ENCODE peak calls at places on chromosomes 5 and 9, in ten cellular contexts. One of them, this sample, is unnamed.

GRCh38 chr5:127562252-127562651 is 44.8 kb downstream of the PRRC1 start:
- DNase-seq in IMR-90: no peak
- DNase-seq in Peyer's patch: no peak
- DNase-seq in HCT116: no peak
- DNase-seq in heart left ventricle: no peak
- DNase-seq in GM12878: no peak
- DNase-seq in A549: no peak
- DNase-seq in transverse colon: no peak
- DNase-seq in K562: peak; percentile 12
- DNase-seq in sigmoid colon: no peak
- DNase-seq in this sample: no peak

GRCh38 chr5:102249381-102249780 is 46.7 kb downstream of the SLCO4C1 start:
- DNase-seq in GM12878: no peak
- DNase-seq in HCT116: no peak
- DNase-seq in Peyer's patch: no peak
- DNase-seq in sigmoid colon: no peak
- DNase-seq in heart left ventricle: no peak
- DNase-seq in K562: no peak
- DNase-seq in IMR-90: no peak
- DNase-seq in A549: no peak
- DNase-seq in transverse colon: no peak
- DNase-seq in this sample: no peak

GRCh38 chr9:92771309-92771708 is 6.7 kb upstream of the BICD2 start:
- DNase-seq in K562: no peak
- DNase-seq in heart left ventricle: no peak
- DNase-seq in HCT116: no peak
- DNase-seq in GM12878: no peak
- DNase-seq in sigmoid colon: no peak
- DNase-seq in Peyer's patch: no peak
- DNase-seq in transverse colon: no peak
- DNase-seq in A549: no peak
- DNase-seq in IMR-90: no peak
- DNase-seq in this sample: no peak

GRCh38 chr9:70374962-70375618 is 39.4 kb downstream of the KLF9 start:
- DNase-seq in IMR-90: no peak
- DNase-seq in GM12878: no peak
- DNase-seq in HCT116: no peak
- DNase-seq in sigmoid colon: no peak
- DNase-seq in Peyer's patch: no peak
- DNase-seq in heart left ventricle: no peak
- DNase-seq in A549: no peak
- DNase-seq in K562: no peak
- DNase-seq in transverse colon: no peak
- DNase-seq in this sample: no peak

GRCh38 chr5:141328231-141328630 is 2.1 kb upstream of the PCDHGA1 start:
- DNase-seq in GM12878: no peak
- DNase-seq in HCT116: no peak
- DNase-seq in transverse colon: no peak
- DNase-seq in A549: no peak
- DNase-seq in heart left ventricle: no peak
- DNase-seq in Peyer's patch: no peak
- DNase-seq in sigmoid colon: no peak
- DNase-seq in IMR-90: no peak
- DNase-seq in K562: no peak
- DNase-seq in this sample: no peak

GRCh38 chr9:71683598-71684235 is 84.6 kb downstream of the CEMIP2 start:
- DNase-seq in IMR-90: peak; percentile 61
- DNase-seq in sigmoid colon: no peak
- DNase-seq in HCT116: peak; percentile 36
- DNase-seq in A549: no peak
- DNase-seq in K562: no peak
- DNase-seq in heart left ventricle: no peak
- DNase-seq in transverse colon: no peak
- DNase-seq in GM12878: no peak
- DNase-seq in Peyer's patch: no peak
- DNase-seq in this sample: no peak

GRCh38 chr5:73419414-73420390 is 28.9 kb downstream of the FOXD1 start:
- DNase-seq in IMR-90: peak; percentile 86
- DNase-seq in Peyer's patch: no peak
- DNase-seq in K562: no peak
- DNase-seq in GM12878: no peak
- DNase-seq in HCT116: no peak
- DNase-seq in transverse colon: no peak
- DNase-seq in sigmoid colon: no peak
- DNase-seq in heart left ventricle: no peak
- DNase-seq in A549: no peak
- DNase-seq in this sample: no peak

GRCh38 chr5:72293495-72294055 is 26.5 kb downstream of the MRPS27 start:
- DNase-seq in heart left ventricle: no peak
- DNase-seq in K562: no peak
- DNase-seq in IMR-90: no peak
- DNase-seq in A549: no peak
- DNase-seq in GM12878: no peak
- DNase-seq in Peyer's patch: no peak
- DNase-seq in HCT116: no peak
- DNase-seq in transverse colon: no peak
- DNase-seq in sigmoid colon: no peak
- DNase-seq in this sample: no peak

DNA sequence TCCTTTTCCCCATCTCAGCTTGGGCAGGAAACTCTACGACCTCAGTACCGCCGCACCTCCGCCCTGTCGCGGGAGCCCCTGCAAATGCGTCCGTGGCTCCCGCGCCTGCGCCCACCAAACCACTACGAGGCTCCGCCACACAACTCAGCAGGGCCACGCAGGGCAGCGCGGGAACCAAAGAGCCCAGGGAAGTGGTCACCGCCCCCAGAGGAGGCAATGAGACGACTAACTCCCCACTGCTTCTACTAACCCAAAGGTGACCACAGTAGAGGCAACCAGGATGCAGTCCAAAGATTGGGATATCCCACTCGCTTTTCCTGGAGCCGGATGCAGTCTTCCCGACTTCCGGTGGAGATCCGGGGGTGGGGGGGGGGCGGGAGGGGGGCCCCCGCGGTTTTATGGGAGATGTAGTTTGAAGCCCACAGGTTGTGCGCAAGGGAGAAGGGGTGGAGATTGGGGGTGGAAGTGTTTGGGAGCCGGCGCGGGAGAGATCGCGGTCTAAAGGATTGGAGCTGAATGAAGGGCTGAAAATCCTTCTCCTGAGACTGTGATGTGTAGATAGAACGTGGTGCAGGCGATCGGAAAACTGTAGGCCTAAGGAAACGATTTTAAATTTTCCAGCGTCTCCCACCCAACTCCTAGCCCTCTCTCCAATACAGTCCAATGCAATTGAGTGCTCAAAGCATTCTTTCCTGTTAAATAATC is at the start of gene NUDT12:
- DNase-seq in IMR-90: peak; percentile 67
- DNase-seq in sigmoid colon: peak; percentile 79
- DNase-seq in K562: peak; percentile 90
- DNase-seq in A549: peak; percentile 16
- DNase-seq in transverse colon: peak; percentile 59
- DNase-seq in GM12878: peak; percentile 42
- DNase-seq in Peyer's patch: peak; percentile 72
- DNase-seq in HCT116: peak; percentile 69
- DNase-seq in heart left ventricle: peak; percentile 74
- DNase-seq in this sample: peak; percentile 96
- TF ChIP-seq POLR2A in IMR-90: peak; percentile 45
- TF ChIP-seq POLR2A in sigmoid colon: peak; percentile 18
- TF ChIP-seq POLR2A in K562: peak; percentile 83
- TF ChIP-seq POLR2A in A549: peak; percentile 4
- TF ChIP-seq POLR2A in transverse colon: peak; percentile 52
- TF ChIP-seq POLR2A in GM12878: peak; percentile 78
- TF ChIP-seq POLR2A in Peyer's patch: no peak
- TF ChIP-seq POLR2A in HCT116: peak; percentile 75
- TF ChIP-seq POLR2A in heart left ventricle: no peak
- TF ChIP-seq POLR2A in this sample: no peak

DNA sequence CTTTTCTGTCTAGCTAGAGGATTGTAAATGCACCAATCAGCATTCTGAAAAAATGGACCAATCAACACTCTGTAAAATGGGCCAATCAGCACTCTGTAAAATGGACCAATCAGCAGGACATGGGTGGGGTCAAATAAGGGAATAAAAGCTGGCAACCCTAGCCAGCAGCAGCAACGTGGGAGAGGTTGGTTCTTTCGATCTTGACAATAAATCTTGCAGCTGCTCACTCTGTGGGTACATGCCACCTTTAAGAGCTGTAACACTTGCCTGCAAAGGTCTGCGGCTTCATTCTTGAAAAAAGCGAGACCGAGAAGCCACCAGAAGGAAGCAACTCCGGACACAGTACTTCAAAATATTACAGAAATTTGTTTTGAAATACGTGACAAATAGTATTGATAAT is 424.6 kb upstream of the CDH9 start:
- DNase-seq in transverse colon: no peak
- DNase-seq in K562: no peak
- DNase-seq in sigmoid colon: no peak
- DNase-seq in Peyer's patch: no peak
- DNase-seq in GM12878: no peak
- DNase-seq in A549: no peak
- DNase-seq in IMR-90: no peak
- DNase-seq in heart left ventricle: no peak
- DNase-seq in HCT116: no peak
- DNase-seq in this sample: no peak
- H3K27ac ChIP-seq in transverse colon: no peak overlapping the region
- H3K27ac ChIP-seq in K562: no peak overlapping the region
- H3K27ac ChIP-seq in sigmoid colon: no peak overlapping the region
- H3K27ac ChIP-seq in Peyer's patch: no peak overlapping the region
- H3K27ac ChIP-seq in GM12878: no peak overlapping the region
- H3K27ac ChIP-seq in A549: no peak overlapping the region
- H3K27ac ChIP-seq in IMR-90: no peak overlapping the region
- H3K27ac ChIP-seq in heart left ventricle: no peak overlapping the region
- H3K27ac ChIP-seq in HCT116: no peak overlapping the region
- H3K27ac ChIP-seq in this sample: no peak overlapping the region

DNA sequence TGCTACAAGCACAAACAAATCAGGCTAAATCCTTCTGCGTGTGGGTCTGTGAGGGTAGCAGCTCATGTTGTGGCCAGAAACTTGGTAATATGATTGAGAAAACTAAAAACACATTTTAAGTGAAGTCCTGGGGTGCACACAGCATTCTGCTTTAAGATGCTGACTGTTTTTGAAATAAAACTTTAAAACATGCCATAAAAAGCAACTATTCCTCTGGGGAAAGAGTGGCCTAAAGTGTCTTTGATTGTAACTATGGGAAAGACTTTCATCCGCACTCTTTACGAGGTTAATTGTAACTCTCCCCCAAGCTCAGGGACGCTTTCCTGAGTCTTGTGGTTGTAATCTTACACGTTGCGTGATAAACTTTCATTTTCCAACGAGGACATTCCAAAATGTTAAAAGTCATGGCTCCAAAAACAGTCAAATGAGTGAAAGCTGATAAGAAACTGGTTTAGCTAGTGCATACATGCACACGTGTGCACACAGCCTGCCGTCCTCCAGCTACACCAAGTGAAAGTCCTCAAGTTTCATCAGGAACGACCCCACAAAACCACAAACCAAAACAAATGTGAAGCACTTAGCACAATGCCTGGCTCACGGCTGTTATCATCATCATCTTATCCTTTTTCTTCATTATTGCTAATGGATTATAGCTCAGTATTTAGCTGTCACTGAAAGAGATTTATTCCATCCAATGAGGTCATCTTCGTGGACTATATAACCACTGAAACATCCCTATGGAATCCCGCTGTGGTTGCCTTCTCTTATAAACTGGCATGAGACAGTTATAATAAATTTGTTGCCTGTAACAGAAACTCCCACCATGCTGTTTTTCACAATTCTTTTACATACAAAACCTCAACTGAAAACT is 56.4 kb downstream of the SAXO1 start:
- DNase-seq in heart left ventricle: no peak
- DNase-seq in HCT116: no peak
- DNase-seq in IMR-90: peak; percentile 92
- DNase-seq in GM12878: no peak
- DNase-seq in sigmoid colon: no peak
- DNase-seq in transverse colon: no peak
- DNase-seq in A549: no peak
- DNase-seq in Peyer's patch: no peak
- DNase-seq in K562: no peak
- DNase-seq in this sample: no peak
- H3K4me3 ChIP-seq in heart left ventricle: no peak overlapping the region
- H3K4me3 ChIP-seq in HCT116: no peak overlapping the region
- H3K4me3 ChIP-seq in IMR-90: no peak overlapping the region
- H3K4me3 ChIP-seq in GM12878: no peak overlapping the region
- H3K4me3 ChIP-seq in sigmoid colon: no peak overlapping the region
- H3K4me3 ChIP-seq in transverse colon: no peak overlapping the region
- H3K4me3 ChIP-seq in A549: no peak overlapping the region
- H3K4me3 ChIP-seq in Peyer's patch: no peak overlapping the region
- H3K4me3 ChIP-seq in K562: no peak overlapping the region
- H3K4me3 ChIP-seq in this sample: no peak overlapping the region

GRCh38 chr5:79986260-79986659 is 4.8 kb downstream of the MTX3 start:
- DNase-seq in K562: no peak
- DNase-seq in IMR-90: no peak
- DNase-seq in heart left ventricle: no peak
- DNase-seq in A549: no peak
- DNase-seq in transverse colon: no peak
- DNase-seq in HCT116: no peak
- DNase-seq in sigmoid colon: no peak
- DNase-seq in GM12878: no peak
- DNase-seq in Peyer's patch: no peak
- DNase-seq in this sample: no peak

GRCh38 chr5:79992891-79993290 is 1.8 kb upstream of the MTX3 start:
- DNase-seq in HCT116: no peak
- DNase-seq in sigmoid colon: no peak
- DNase-seq in A549: no peak
- DNase-seq in GM12878: no peak
- DNase-seq in transverse colon: no peak
- DNase-seq in Peyer's patch: no peak
- DNase-seq in K562: no peak
- DNase-seq in IMR-90: peak; percentile 55
- DNase-seq in heart left ventricle: no peak
- DNase-seq in this sample: no peak

GRCh38 chr5:79990205-79990597 is 861 bp downstream of the MTX3 start:
- DNase-seq in transverse colon: no peak
- DNase-seq in HCT116: no peak
- DNase-seq in Peyer's patch: no peak
- DNase-seq in K562: no peak
- DNase-seq in IMR-90: peak; percentile 36
- DNase-seq in A549: no peak
- DNase-seq in sigmoid colon: no peak
- DNase-seq in GM12878: peak; percentile 40
- DNase-seq in heart left ventricle: no peak
- DNase-seq in this sample: no peak

GRCh38 chr5:79985288-79985687 is 5.8 kb downstream of the MTX3 start:
- DNase-seq in sigmoid colon: no peak
- DNase-seq in Peyer's patch: no peak
- DNase-seq in transverse colon: no peak
- DNase-seq in IMR-90: no peak
- DNase-seq in heart left ventricle: no peak
- DNase-seq in HCT116: no peak
- DNase-seq in GM12878: no peak
- DNase-seq in A549: no peak
- DNase-seq in K562: no peak
- DNase-seq in this sample: no peak

DNA sequence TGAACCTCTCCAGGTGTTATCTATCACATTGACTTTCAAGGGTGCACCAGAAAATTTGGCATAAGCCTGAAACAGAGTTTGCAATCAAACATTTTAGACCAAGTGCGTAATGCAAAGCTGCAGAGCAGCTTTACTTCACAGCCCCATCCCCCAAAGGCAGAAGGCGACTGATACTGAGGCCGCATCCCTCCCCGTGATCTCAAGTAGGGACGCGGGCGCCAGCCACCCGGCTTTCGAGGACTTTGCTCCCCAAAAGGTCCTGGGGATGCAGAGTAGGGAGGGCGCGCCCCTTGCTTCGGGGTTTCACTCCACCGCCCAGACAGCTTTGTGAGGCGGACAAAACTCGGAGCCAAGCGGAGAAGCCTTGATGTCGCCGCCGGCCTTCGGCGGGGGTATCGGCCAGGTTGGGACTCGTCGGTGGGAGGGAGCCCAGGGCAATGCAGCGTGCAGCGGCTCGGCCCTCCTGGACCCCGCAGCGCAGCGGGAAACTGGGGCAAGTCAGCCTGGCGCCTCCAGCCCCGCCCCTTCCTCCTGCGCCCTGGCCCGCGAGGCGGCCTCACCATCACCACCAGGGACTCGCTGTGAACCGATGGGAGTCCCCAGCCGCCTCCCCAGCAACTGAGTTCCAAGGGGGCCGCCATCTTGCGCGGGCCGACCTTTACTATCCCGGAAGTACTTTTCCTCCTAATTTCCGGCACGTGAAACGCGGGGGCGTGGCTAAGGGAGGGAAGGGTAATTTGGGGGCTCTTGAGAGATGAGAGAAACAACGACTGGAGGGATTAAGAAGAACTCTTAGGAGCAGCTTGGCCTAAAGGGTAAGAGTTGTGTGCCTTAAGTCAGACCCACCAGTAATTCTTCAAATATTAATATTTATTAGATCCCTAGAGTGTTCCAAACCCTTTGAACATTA is at the start of gene MTX3:
- DNase-seq in A549: peak; percentile 75
- DNase-seq in Peyer's patch: peak; percentile 92
- DNase-seq in K562: peak; percentile 8
- DNase-seq in IMR-90: peak; percentile 73
- DNase-seq in GM12878: peak; percentile 57
- DNase-seq in HCT116: peak; percentile 61
- DNase-seq in heart left ventricle: peak; percentile 83
- DNase-seq in transverse colon: peak; percentile 83
- DNase-seq in sigmoid colon: peak; percentile 89
- DNase-seq in this sample: peak; percentile 95
- TF ChIP-seq POLR2A in A549: peak; percentile 68
- TF ChIP-seq POLR2A in Peyer's patch: peak; percentile 28
- TF ChIP-seq POLR2A in K562: no peak
- TF ChIP-seq POLR2A in IMR-90: peak; percentile 56
- TF ChIP-seq POLR2A in GM12878: peak; percentile 93
- TF ChIP-seq POLR2A in HCT116: peak; percentile 25
- TF ChIP-seq POLR2A in heart left ventricle: no peak
- TF ChIP-seq POLR2A in transverse colon: peak; percentile 43
- TF ChIP-seq POLR2A in sigmoid colon: peak; percentile 38
- TF ChIP-seq POLR2A in this sample: no peak